ENCODE peak calls at places on chromosomes 4 and X, in five cellular contexts. D is ovary, B is thyroid gland, X is colonic mucosa, R is uterus. F is an unnamed sample. For H3K4me1, the result is how much of the 10 kb centered on the place peaks cover.

GRCh38 chr4:8913858-8914460 is 42.3 kb upstream of the HMX1 start:
- DNase-seq in X (peak), B (no peak), D (no peak), R (no peak), F (no peak)

GRCh38 chr4:87150498-87151261 is 69.7 kb downstream of the KLHL8 start:
- DNase-seq in B (peak), R (peak), D (no peak), X (peak), F (peak)

GRCh38 chrX:55709735-55710134 is 7.8 kb upstream of the RRAGB start:
- DNase-seq in R (no peak), B (no peak), X (no peak), D (no peak), F (no peak)

GRCh38 chr4:154529737-154530136 is 20.5 kb downstream of the PLRG1 start:
- DNase-seq in R (no peak), X (no peak), D (no peak), B (peak), F (no peak)

GRCh38 chr4:149830823-149831222 is 15.2 kb upstream of the IQCM start:
- DNase-seq in D (no peak), X (no peak), R (no peak), B (no peak), F (no peak)

GRCh38 chr4:140092094-140092820 is 61.7 kb downstream of the MAML3 start:
- DNase-seq in X (peak), B (peak), R (no peak), D (no peak), F (peak)

GRCh38 chrX:34918856-34919255 is 23.7 kb upstream of the FAM47B start:
- DNase-seq in B (no peak), X (no peak), R (no peak), D (no peak), F (peak)

GRCh38 chr4:34178476-34178875 is 2065.8 kb downstream of the ARAP2 start:
- DNase-seq in B (no peak), X (no peak), R (no peak), D (no peak), F (no peak)

GRCh38 chr4:182835006-182835740 is 82.0 kb downstream of the DCTD start:
- DNase-seq in R (no peak), X (no peak), B (no peak), D (no peak), F (no peak)

GRCh38 chrX:42466706-42467105 is 311.3 kb downstream of the PPP1R2C start:
- DNase-seq in D (no peak), R (no peak), B (no peak), X (no peak), F (no peak)

GRCh38 chrX:110041980-110042379 is 39.1 kb downstream of the TMEM164 start:
- DNase-seq in X (no peak), B (no peak), R (no peak), D (no peak), F (no peak)

GRCh38 chrX:55546956-55547355 is 57.3 kb upstream of the USP51 start:
- DNase-seq in X (no peak), B (no peak), D (no peak), R (no peak), F (no peak)

GRCh38 chr4:157114671-157115070 is 38.7 kb downstream of the GLRB start:
- DNase-seq in X (no peak), R (no peak), B (no peak), D (no peak), F (no peak)

GRCh38 chrX:121365572-121366161 is 318.3 kb downstream of the GLUD2 start:
- DNase-seq in B (no peak), X (peak), D (no peak), R (no peak), F (no peak)

GRCh38 chr4:155748039-155748438 is 10.8 kb upstream of the GUCY1B1 start:
- DNase-seq in B (no peak), D (no peak), X (no peak), R (no peak), F (no peak)

GRCh38 chrX:17000751-17001150 is 54.3 kb downstream of the REPS2 start:
- DNase-seq in B (no peak), D (no peak), X (no peak), R (no peak), F (no peak)

GRCh38 chrX:15854712-15855561 is at the start of gene AP1S2:
- DNase-seq in D (peak), B (peak), X (peak), R (peak), F (peak)

GRCh38 chrX:14941301-14941700 is 68.1 kb downstream of the MOSPD2 start:
- DNase-seq in X (no peak), D (no peak), R (no peak), B (no peak), F (no peak)

GRCh38 chr4:22906046-22906445 is 213.3 kb downstream of the GBA3 start:
- DNase-seq in X (no peak), R (no peak), B (no peak), D (no peak), F (no peak)

GRCh38 chr4:17447056-17447455 is 64.8 kb downstream of the QDPR start:
- DNase-seq in R (no peak), X (no peak), D (no peak), B (no peak), F (no peak)

GRCh38 chr4:80312124-80312523 is 23.4 kb upstream of the CFAP299 start:
- DNase-seq in R (no peak), D (no peak), B (no peak), X (no peak), F (no peak)

GRCh38 chrX:93580634-93581033 is 92.7 kb downstream of the NAP1L3 start:
- DNase-seq in X (no peak), D (no peak), R (no peak), B (no peak), F (no peak)

GRCh38 chr4:45475490-45475889 is 648.4 kb downstream of the GABRG1 start:
- DNase-seq in X (no peak), B (no peak), R (no peak), D (no peak), F (no peak)

GRCh38 chr4:34720563-34720962 is 1523.8 kb downstream of the ARAP2 start:
- DNase-seq in X (no peak), D (no peak), B (no peak), R (no peak), F (no peak)

GRCh38 chrX:72381439-72382198 is 75.9 kb upstream of the CITED1 start:
- DNase-seq in D (no peak), R (no peak), X (no peak), B (peak), F (no peak)

GRCh38 chrX:115949900-115950822 is 220.4 kb upstream of the AGTR2 start:
- DNase-seq in X (no peak), D (peak), B (no peak), R (no peak), F (no peak)

GRCh38 chr4:154973636-154974035 is 192.6 kb downstream of the RBM46 start:
- DNase-seq in B (peak), D (no peak), X (no peak), R (no peak), F (no peak)

GRCh38 chrX:77572322-77572721 is 125.1 kb downstream of the FGF16 start:
- DNase-seq in D (no peak), R (no peak), X (no peak), B (no peak), F (no peak)

GRCh38 chr4:85672116-85672515 is 197.2 kb downstream of the ARHGAP24 start:
- DNase-seq in X (no peak), B (no peak), D (no peak), R (no peak), F (no peak)

GRCh38 chrX:14095702-14096101 is 66.0 kb upstream of the GEMIN8 start:
- DNase-seq in R (peak), X (peak), B (peak), D (peak), F (peak)

GRCh38 chr4:7206385-7206784 is 14.0 kb downstream of the SORCS2 start:
- DNase-seq in X (no peak), R (peak), D (peak), B (peak), F (no peak)
- H3K4me1 ChIP-seq in X (under half), R (under half), D (under half), B (under half), F (under half)

DNA sequence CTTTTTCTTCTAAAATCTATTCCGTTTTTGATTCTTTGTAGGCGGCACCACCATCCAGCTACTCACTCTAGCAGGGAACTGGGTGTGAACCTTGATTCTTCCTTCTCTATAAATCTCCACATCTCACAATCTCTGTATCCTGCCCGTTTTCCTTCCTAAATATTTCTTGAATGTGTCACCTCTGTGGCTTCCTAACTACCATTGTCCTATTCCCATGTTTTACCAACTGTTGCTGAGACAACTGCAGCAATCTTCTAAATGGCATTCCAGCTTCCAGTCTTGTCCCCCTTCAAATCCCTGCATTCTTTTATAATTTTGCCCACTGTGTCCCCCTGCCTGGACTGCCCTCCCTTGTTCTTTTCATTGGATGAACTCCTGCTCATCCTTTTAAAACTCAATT is 641.3 kb downstream of the RPA4 start:
- DNase-seq in D (no peak), B (no peak), X (no peak), R (no peak), F (no peak)
- H3K27ac ChIP-seq in D (no peak), B (no peak), X (no peak), R (no peak), F (no peak)

GRCh38 chr4:76198411-76199237 is 15.0 kb downstream of the SCARB2 start:
- DNase-seq in X (peak), R (peak), D (peak), B (peak), F (no peak)

GRCh38 chr4:76195326-76195725 is 18.3 kb downstream of the SCARB2 start:
- DNase-seq in X (no peak), D (no peak), R (no peak), B (peak), F (no peak)

GRCh38 chr4:76197971-76198410 is 15.6 kb downstream of the SCARB2 start:
- DNase-seq in B (peak), R (peak), D (peak), X (no peak), F (no peak)

GRCh38 chr4:76199664-76200211 is 13.9 kb downstream of the SCARB2 start:
- DNase-seq in D (no peak), B (peak), X (peak), R (no peak), F (no peak)

DNA sequence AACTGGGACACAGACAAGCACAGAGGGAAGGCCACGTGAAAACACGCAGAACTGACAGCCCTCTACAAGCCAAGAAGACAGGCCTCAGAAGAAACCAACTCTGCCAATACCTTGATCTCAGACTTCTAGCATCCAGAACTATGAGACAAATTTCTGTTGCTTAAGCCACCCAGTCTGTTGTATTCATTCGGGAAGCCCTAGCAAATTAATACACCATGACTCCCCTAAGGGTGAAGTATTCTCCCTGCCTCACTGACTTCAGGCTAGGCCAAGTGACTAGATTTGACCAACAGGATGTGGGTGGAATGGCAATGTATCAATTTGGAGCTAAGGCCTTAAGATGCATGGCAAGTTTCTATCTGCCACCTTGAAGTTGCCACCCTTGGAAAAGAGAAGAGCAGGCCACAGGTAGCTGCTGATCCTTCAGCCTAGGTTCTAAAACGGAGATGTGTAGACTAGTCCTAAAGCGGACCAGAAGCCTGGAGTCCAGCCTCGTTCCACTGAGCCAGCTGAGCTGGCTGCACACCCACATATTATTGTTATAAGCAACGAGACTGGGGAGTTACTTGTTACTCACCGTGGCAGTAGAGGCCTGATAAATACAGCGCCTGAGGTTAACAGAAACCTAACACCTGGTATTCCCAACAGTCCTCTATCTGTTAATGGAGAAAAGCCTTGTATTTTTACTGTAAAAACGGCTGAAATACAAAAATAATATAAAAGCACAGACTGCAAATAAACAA is 16.5 kb downstream of the SCARB2 start:
- DNase-seq in X (no peak), D (no peak), R (no peak), B (no peak), F (no peak)
- H3K4me1 ChIP-seq in X (under half), D (under half), R (under half), B (half or more), F (under half)

DNA sequence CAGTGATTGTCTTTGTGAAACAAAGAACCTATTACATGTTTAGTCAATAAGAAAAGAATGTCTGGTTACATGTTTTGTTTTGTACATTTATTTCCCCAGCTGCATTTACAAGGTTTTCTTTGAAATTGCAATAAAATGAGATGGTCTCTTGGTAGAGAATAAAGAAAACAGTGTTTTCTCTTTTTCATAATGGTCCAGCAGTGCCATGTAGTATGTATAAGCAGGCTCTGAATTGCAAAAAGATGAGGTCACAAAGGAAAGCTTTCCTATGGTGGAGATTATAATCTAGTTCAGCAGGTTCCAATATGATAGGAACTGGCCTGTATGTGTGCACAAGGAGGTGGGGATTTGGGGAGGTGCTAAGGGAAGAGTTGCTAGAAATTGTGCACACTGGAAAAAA is 1417.3 kb downstream of the STIM2 start:
- DNase-seq in R (no peak), B (no peak), X (no peak), D (no peak), F (no peak)
- H3K27ac ChIP-seq in R (no peak), B (no peak), X (no peak), D (no peak), F (no peak)

DNA sequence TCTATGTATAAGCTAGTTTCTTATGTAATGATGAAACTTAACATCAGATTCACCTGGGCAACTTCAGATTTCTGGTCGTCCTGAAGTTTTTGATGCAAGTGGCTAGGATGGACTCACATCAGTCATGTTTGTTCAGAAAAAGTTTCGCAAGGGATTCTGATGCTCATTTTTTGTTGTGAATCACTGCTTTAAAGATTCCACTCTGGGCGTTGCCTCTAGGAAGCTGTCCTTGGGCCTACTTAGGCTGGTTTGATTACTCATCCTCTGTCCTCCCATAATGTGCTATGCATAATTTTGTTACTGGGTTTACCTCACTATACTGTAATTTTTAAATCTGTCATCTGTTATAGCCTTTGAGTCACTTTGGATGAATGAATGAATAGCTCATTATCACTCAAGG is 30.8 kb downstream of the HERC3 start:
- DNase-seq in D (no peak), B (no peak), R (no peak), X (no peak), F (no peak)
- H3K4me1 ChIP-seq in D (under half), B (under half), R (under half), X (under half), F (under half)

GRCh38 chr4:165662341-165662740 is 210.7 kb upstream of the TLL1 start:
- DNase-seq in X (no peak), D (no peak), R (no peak), B (no peak), F (no peak)

GRCh38 chr4:165654556-165654955 is 218.5 kb upstream of the TLL1 start:
- DNase-seq in D (no peak), R (no peak), X (no peak), B (no peak), F (no peak)

GRCh38 chr4:165656829-165657467 is 216.1 kb upstream of the TLL1 start:
- DNase-seq in R (no peak), X (no peak), B (no peak), D (no peak), F (peak)

GRCh38 chr4:165651901-165652300 is 221.1 kb upstream of the TLL1 start:
- DNase-seq in D (no peak), R (no peak), B (no peak), X (no peak), F (no peak)

DNA sequence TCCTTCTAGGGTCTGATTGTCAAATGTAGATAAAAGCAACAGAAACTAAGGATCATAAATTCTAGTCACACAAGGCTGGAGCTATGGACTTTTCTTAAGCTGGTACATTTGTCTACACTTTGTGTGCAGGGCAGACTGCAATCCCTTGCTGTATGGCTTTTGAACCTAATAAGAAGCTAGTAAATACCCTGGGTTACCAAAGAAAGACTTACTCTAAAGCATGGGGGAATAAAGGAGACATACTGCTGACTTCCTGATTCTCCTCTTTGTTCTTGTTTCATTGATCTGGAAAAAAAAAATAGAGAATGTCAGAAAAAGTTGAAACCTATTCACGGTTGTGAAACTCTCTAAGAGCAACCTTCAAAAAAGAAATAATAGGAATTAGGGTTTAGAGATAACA is 216.6 kb upstream of the TLL1 start:
- DNase-seq in X (no peak), B (no peak), R (no peak), D (no peak), F (no peak)
- H3K27ac ChIP-seq in X (no peak), B (no peak), R (no peak), D (no peak), F (no peak)

F was measured in iPS DF 6.9.